ENCODE peak calls at places on chromosomes 11 and 22, in four cellular contexts. V is foreskin fibroblast; W is lower leg skin; R is CD4-positive, alpha-beta T cell. E is an unnamed sample.

GRCh38 chr11:74123008-74123448 is 47.8 kb downstream of the C2CD3 start:
- DNase-seq in V (no peak), W (no peak), R (no peak), E (no peak)

GRCh38 chr11:71244116-71244815 is 8.1 kb downstream of the SHANK2 start:
- DNase-seq in V (peak; percentile 59), W (no peak), R (no peak), E (no peak)

GRCh38 chr11:45225277-45225676 is 60.9 kb downstream of the SYT13 start:
- DNase-seq in V (no peak), W (no peak), R (no peak), E (no peak)

GRCh38 chr11:71453021-71453910 is at the start of gene NADSYN1:
- DNase-seq in V (peak; percentile 99), W (peak; percentile 94), R (peak; percentile 87), E (peak; percentile 90)

GRCh38 chr11:21472256-21472655 is 720.6 kb upstream of the ANO5 start:
- DNase-seq in V (no peak), W (no peak), R (no peak), E (no peak)

GRCh38 chr11:117194267-117194666 is 4.9 kb upstream of the TAGLN start:
- DNase-seq in V (no peak), W (no peak), R (no peak), E (no peak)

GRCh38 chr11:36304349-36304748 is 8.3 kb downstream of the PRR5L start:
- DNase-seq in V (peak; percentile 27), W (no peak), R (no peak), E (no peak)

GRCh38 chr11:32527776-32528175 is 55.9 kb upstream of the EIF3M start:
- DNase-seq in V (no peak), W (no peak), R (no peak), E (no peak)

GRCh38 chr11:9263840-9264380 is 1.2 kb downstream of the DENND5A start:
- DNase-seq in V (peak; percentile 37), W (no peak), R (no peak), E (no peak)

GRCh38 chr11:97880209-97880608 is 1140.5 kb upstream of the CNTN5 start:
- DNase-seq in V (no peak), W (no peak), R (no peak), E (no peak)

GRCh38 chr11:131668867-131669780 is 298.7 kb downstream of the NTM start:
- DNase-seq in V (peak; percentile 50), W (no peak), R (no peak), E (no peak)
- TF ChIP-seq CTCF in V (peak; percentile 77), W (no peak), R (peak; percentile 46), E (no peak)

GRCh38 chr22:35539910-35540599 is 576 bp upstream of the RASD2 start:
- DNase-seq in V (peak; percentile 70), W (no peak), R (peak; percentile 47), E (peak; percentile 78)
- TF ChIP-seq CTCF in V (no peak), W (no peak), R (no peak), E (no peak)

GRCh38 chr11:100630898-100631297 is 56.2 kb upstream of the ARHGAP42 start:
- DNase-seq in V (no peak), W (no peak), R (no peak), E (no peak)
- TF ChIP-seq CTCF in V (no peak), W (no peak), R (no peak), E (no peak)

GRCh38 chr11:3131330-3131941 is 33.7 kb downstream of the OSBPL5 start:
- DNase-seq in V (no peak), W (no peak), R (no peak), E (no peak)

GRCh38 chr11:3128356-3129180 is 36.5 kb downstream of the OSBPL5 start:
- DNase-seq in V (no peak), W (no peak), R (no peak), E (no peak)

GRCh38 chr11:3129181-3129590 is 35.9 kb downstream of the OSBPL5 start:
- DNase-seq in V (no peak), W (no peak), R (no peak), E (no peak)

GRCh38 chr11:3130269-3131071 is 34.6 kb downstream of the OSBPL5 start:
- DNase-seq in V (no peak), W (peak; percentile 60), R (no peak), E (no peak)

GRCh38 chr11:3129591-3130268 is 35.4 kb downstream of the OSBPL5 start:
- DNase-seq in V (no peak), W (no peak), R (no peak), E (no peak)
- TF ChIP-seq CTCF in V (no peak), W (no peak), R (no peak), E (no peak)

DNA sequence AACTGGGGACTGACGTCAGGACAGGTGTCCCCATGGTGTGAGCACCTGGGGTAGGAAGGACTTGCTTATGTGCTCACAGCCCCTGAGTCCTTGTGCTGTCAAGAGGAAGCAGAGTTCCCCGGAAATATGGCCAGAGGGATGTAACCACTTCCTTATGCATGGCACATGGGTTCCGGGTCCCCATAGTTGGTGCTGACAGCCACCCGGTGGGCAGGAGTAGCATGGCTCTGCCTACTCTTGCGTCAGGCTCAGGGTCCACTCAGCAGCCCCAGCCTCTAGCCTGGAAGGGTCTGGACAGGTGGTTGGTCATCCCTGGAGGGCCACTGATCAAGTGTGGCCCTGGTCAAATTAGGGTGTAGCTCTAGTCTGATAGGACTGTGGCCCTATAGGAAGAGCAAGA is 42.8 kb upstream of the CCND1 start:
- DNase-seq in V (peak; percentile 25), W (no peak), R (no peak), E (no peak)
- TF ChIP-seq CTCF in V (no peak), W (no peak), R (no peak), E (no peak)

GRCh38 chr11:67054851-67055523 is 1.7 kb upstream of the RHOD start:
- DNase-seq in V (peak; percentile 36), W (peak; percentile 57), R (no peak), E (no peak)
- TF ChIP-seq CTCF in V (no peak), W (no peak), R (no peak), E (no peak)

E was measured in activated B cell treated with CpG ODN at 0.5 μM for 24 hours.